ENCODE peak calls at places on chromosomes 12 and 14, in six cellular contexts. Z, R, F, Q, T and V are unnamed samples.

GRCh38 chr12:76588881-76589565 is 29.5 kb upstream of the OSBPL8 start:
- DNase-seq in Z (no peak), R (no peak), F (no peak), Q (no peak), T (no peak), V (no peak)

GRCh38 chr12:79886917-79887519 is 47.9 kb downstream of the PPP1R12A start:
- DNase-seq in Z (no peak), R (no peak), F (no peak), Q (no peak), T (no peak), V (no peak)

GRCh38 chr14:55580401-55581010 is 499 bp downstream of the KTN1 start:
- DNase-seq in Z (peak; percentile 19), R (no peak), F (peak; percentile 19), Q (peak; percentile 36), T (no peak), V (peak; percentile 64)

GRCh38 chr12:4251967-4252366 is 21.6 kb upstream of the CCND2 start:
- DNase-seq in Z (no peak), R (no peak), F (no peak), Q (no peak), T (no peak), V (no peak)

GRCh38 chr14:66043921-66044320 is 442.2 kb upstream of the CCDC196 start:
- DNase-seq in Z (no peak), R (no peak), F (no peak), Q (no peak), T (no peak), V (no peak)

GRCh38 chr12:107219301-107219700 is 126.0 kb upstream of the CRY1 start:
- DNase-seq in Z (no peak), R (no peak), F (no peak), Q (no peak), T (no peak), V (no peak)

GRCh38 chr12:70994217-70994788 is 73.8 kb upstream of the PTPRR start:
- DNase-seq in Z (no peak), R (no peak), F (peak; percentile 15), Q (no peak), T (no peak), V (no peak)

GRCh38 chr14:65287264-65288131 is 125.0 kb upstream of the FUT8 start:
- DNase-seq in Z (no peak), R (no peak), F (no peak), Q (no peak), T (no peak), V (no peak)

GRCh38 chr12:45654002-45654401 is 75.5 kb upstream of the ARID2 start:
- DNase-seq in Z (no peak), R (no peak), F (no peak), Q (no peak), T (no peak), V (no peak)

GRCh38 chr14:23183479-23183878 is at the start of gene SLC7A8:
- DNase-seq in Z (peak; percentile 52), R (peak; percentile 78), F (peak; percentile 79), Q (peak; percentile 71), T (no peak), V (peak; percentile 82)

GRCh38 chr12:66803972-66804371 is 125.1 kb upstream of the GRIP1 start:
- DNase-seq in Z (no peak), R (no peak), F (no peak), Q (no peak), T (no peak), V (no peak)

GRCh38 chr14:76589246-76589645 is 172.0 kb upstream of the VASH1 start:
- DNase-seq in Z (no peak), R (no peak), F (no peak), Q (no peak), T (no peak), V (no peak)

GRCh38 chr12:10395390-10395998 is 5.7 kb upstream of the KLRK1 start:
- DNase-seq in Z (peak; percentile 69), R (no peak), F (peak; percentile 75), Q (peak; percentile 31), T (no peak), V (no peak)

GRCh38 chr12:90290980-90291975 is 582.6 kb upstream of the ATP2B1 start:
- DNase-seq in Z (no peak), R (no peak), F (no peak), Q (no peak), T (no peak), V (no peak)
- TF ChIP-seq POLR2AphosphoS5 in Z (no peak), R (no peak), F (no peak), Q (no peak), T (no peak), V (no peak)

GRCh38 chr12:93852067-93852466 is 174.9 kb downstream of the CRADD start:
- DNase-seq in Z (no peak), R (no peak), F (no peak), Q (no peak), T (no peak), V (no peak)
- TF ChIP-seq POLR2AphosphoS5 in Z (no peak), R (no peak), F (no peak), Q (no peak), T (no peak), V (no peak)

GRCh38 chr12:105748806-105749600 is 389.8 kb downstream of the NUAK1 start:
- DNase-seq in Z (peak; percentile 75), R (no peak), F (peak; percentile 20), Q (no peak), T (no peak), V (no peak)
- TF ChIP-seq POLR2AphosphoS5 in Z (no peak), R (no peak), F (peak; percentile 29), Q (no peak), T (no peak), V (no peak)

GRCh38 chr12:30725739-30726138 is 29.0 kb downstream of the CAPRIN2 start:
- DNase-seq in Z (no peak), R (no peak), F (no peak), Q (no peak), T (no peak), V (no peak)
- TF ChIP-seq POLR2AphosphoS5 in Z (no peak), R (no peak), F (no peak), Q (no peak), T (no peak), V (no peak)

GRCh38 chr12:116929885-116930284 is 19.1 kb downstream of the FBXW8 start:
- DNase-seq in Z (no peak), R (no peak), F (no peak), Q (no peak), T (no peak), V (no peak)

GRCh38 chr12:116931665-116932064 is 20.9 kb downstream of the FBXW8 start:
- DNase-seq in Z (no peak), R (no peak), F (no peak), Q (no peak), T (no peak), V (no peak)

GRCh38 chr12:116934908-116935698 is 24.4 kb downstream of the FBXW8 start:
- DNase-seq in Z (no peak), R (no peak), F (no peak), Q (peak; percentile 55), T (no peak), V (no peak)

GRCh38 chr12:116933101-116933500 is 22.4 kb downstream of the FBXW8 start:
- DNase-seq in Z (no peak), R (no peak), F (no peak), Q (no peak), T (no peak), V (no peak)

GRCh38 chr12:116933512-116934246 is 22.9 kb downstream of the FBXW8 start:
- DNase-seq in Z (no peak), R (no peak), F (no peak), Q (no peak), T (no peak), V (no peak)
- TF ChIP-seq POLR2AphosphoS5 in Z (no peak), R (no peak), F (no peak), Q (no peak), T (no peak), V (no peak)

DNA sequence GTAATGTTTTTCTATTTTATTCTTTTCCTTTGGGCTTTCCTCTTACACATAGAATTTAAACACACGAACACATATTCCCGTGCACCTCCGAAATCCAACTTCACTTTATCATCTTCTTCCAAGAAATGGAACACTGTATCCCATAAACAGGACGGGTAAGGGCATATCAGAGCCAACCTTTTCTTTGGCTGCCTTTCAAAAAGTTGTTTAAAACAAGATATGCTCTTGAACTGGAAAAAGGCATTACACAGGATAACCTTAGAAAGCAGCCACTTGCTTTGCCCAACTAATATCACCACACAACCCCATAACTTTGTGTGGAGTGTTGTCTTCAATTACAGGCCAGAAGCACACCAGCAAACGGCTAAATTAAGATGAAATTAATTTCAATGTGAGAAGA is 65.3 kb upstream of the CDKN3 start:
- DNase-seq in Z (no peak), R (no peak), F (no peak), Q (no peak), T (no peak), V (no peak)
- TF ChIP-seq POLR2AphosphoS5 in Z (no peak), R (no peak), F (no peak), Q (no peak), T (no peak), V (no peak)

GRCh38 chr12:122392411-122392810 is 30.1 kb downstream of the CLIP1 start:
- DNase-seq in Z (no peak), R (no peak), F (no peak), Q (no peak), T (no peak), V (no peak)
- TF ChIP-seq POLR2AphosphoS5 in Z (no peak), R (no peak), F (no peak), Q (no peak), T (no peak), V (no peak)

DNA sequence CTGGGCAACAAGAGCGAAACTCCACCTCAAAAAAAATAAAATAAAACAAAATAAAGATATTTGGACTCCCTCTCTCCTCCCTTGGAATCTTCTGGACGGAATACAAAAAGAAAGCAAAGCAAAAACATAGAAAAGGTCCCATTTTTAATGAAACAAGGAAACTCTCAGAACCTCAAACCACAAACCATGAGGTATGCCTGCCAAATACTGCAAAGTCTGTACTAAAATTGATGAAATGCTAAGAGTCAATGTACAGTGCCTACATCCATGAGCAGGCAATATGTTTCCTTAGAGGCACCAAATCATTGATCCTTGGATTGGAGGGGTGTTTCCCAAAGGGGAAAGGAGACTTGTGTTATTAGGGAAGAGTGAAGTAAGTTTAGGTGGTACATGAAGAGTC is 8.2 kb upstream of the RPS6KA5 start:
- DNase-seq in Z (no peak), R (no peak), F (no peak), Q (no peak), T (no peak), V (no peak)
- TF ChIP-seq POLR2AphosphoS5 in Z (no peak), R (no peak), F (no peak), Q (no peak), T (no peak), V (no peak)

GRCh38 chr12:123599721-123600120 is 2.2 kb upstream of the DDX55 start:
- DNase-seq in Z (no peak), R (no peak), F (no peak), Q (peak; percentile 11), T (no peak), V (peak; percentile 13)
- TF ChIP-seq POLR2AphosphoS5 in Z (no peak), R (no peak), F (no peak), Q (no peak), T (no peak), V (no peak)